ENCODE peak calls at places on chromosomes 1 and 21, in ten cellular contexts. S, Y, N, B, R, A, T, W, H and V are unnamed samples. For H3K27me3, the result is how much of the 10 kb centered on the place peaks cover.

GRCh38 chr21:42850866-42851391 is 28.4 kb downstream of the WDR4 start:
- DNase-seq in S (no peak), Y (no peak), N (peak), B (no peak), R (no peak), A (no peak), T (peak), W (peak), H (no peak), V (no peak)

GRCh38 chr1:221045842-221046831 is 166.9 kb downstream of the HLX start:
- DNase-seq in S (no peak), Y (no peak), N (no peak), B (no peak), R (no peak), A (no peak), T (peak), W (no peak), H (no peak), V (no peak)

GRCh38 chr21:26457817-26458216 is 115.3 kb downstream of the CYYR1 start:
- DNase-seq in S (no peak), Y (no peak), N (peak), B (no peak), R (no peak), A (no peak), T (no peak), W (no peak), H (no peak), V (no peak)

GRCh38 chr1:174465855-174466254 is 18.1 kb downstream of the GPR52 start:
- DNase-seq in S (no peak), Y (no peak), N (no peak), B (no peak), R (no peak), A (no peak), T (no peak), W (no peak), H (no peak), V (no peak)

GRCh38 chr1:159854101-159854692 is 8.3 kb downstream of the VSIG8 start:
- DNase-seq in S (peak), Y (peak), N (peak), B (no peak), R (no peak), A (no peak), T (no peak), W (peak), H (peak), V (peak)

GRCh38 chr21:43785134-43785533 is 4.2 kb upstream of the RRP1 start:
- DNase-seq in S (no peak), Y (no peak), N (no peak), B (no peak), R (no peak), A (no peak), T (no peak), W (no peak), H (no peak), V (no peak)

GRCh38 chr21:45118099-45118498 is 43.7 kb downstream of the ADARB1 start:
- DNase-seq in S (no peak), Y (no peak), N (no peak), B (no peak), R (no peak), A (no peak), T (no peak), W (no peak), H (no peak), V (no peak)

GRCh38 chr1:7636801-7637526 is 134.1 kb upstream of the VAMP3 start:
- DNase-seq in S (no peak), Y (no peak), N (no peak), B (no peak), R (no peak), A (no peak), T (no peak), W (no peak), H (no peak), V (no peak)

GRCh38 chr1:55262822-55263221 is 47.7 kb upstream of the USP24 start:
- DNase-seq in S (no peak), Y (no peak), N (no peak), B (no peak), R (peak), A (no peak), T (no peak), W (peak), H (no peak), V (no peak)

GRCh38 chr1:202189919-202190715 is 3.5 kb upstream of the LGR6 start:
- DNase-seq in S (no peak), Y (no peak), N (no peak), B (peak), R (no peak), A (peak), T (no peak), W (peak), H (no peak), V (no peak)

GRCh38 chr1:232108598-232108997 is 482.0 kb downstream of the DISC1 start:
- DNase-seq in S (no peak), Y (no peak), N (no peak), B (no peak), R (no peak), A (no peak), T (no peak), W (no peak), H (no peak), V (no peak)

GRCh38 chr1:109425902-109426277 is 358 bp downstream of the PSMA5 start:
- DNase-seq in S (peak), Y (no peak), N (peak), B (peak), R (peak), A (peak), T (peak), W (peak), H (no peak), V (peak)

GRCh38 chr1:20068722-20069121 is 1.3 kb upstream of the PLA2G5 start:
- DNase-seq in S (no peak), Y (no peak), N (no peak), B (no peak), R (no peak), A (no peak), T (no peak), W (no peak), H (no peak), V (no peak)

GRCh38 chr1:155322571-155322952 is 1.9 kb downstream of the RUSC1 start:
- DNase-seq in S (no peak), Y (no peak), N (peak), B (no peak), R (no peak), A (no peak), T (no peak), W (no peak), H (no peak), V (peak)

GRCh38 chr1:54969879-54970278 is 10.5 kb upstream of the TMEM61 start:
- DNase-seq in S (no peak), Y (no peak), N (no peak), B (no peak), R (no peak), A (no peak), T (no peak), W (no peak), H (no peak), V (no peak)

GRCh38 chr1:7454052-7454815 is 316.9 kb upstream of the VAMP3 start:
- DNase-seq in S (no peak), Y (no peak), N (peak), B (no peak), R (no peak), A (no peak), T (peak), W (no peak), H (no peak), V (no peak)

GRCh38 chr21:31556662-31557061 is 102.8 kb upstream of the SOD1 start:
- DNase-seq in S (no peak), Y (no peak), N (no peak), B (no peak), R (no peak), A (no peak), T (no peak), W (no peak), H (no peak), V (no peak)

GRCh38 chr1:204258213-204259115 is 44.7 kb upstream of the GOLT1A start:
- DNase-seq in S (no peak), Y (no peak), N (peak), B (peak), R (peak), A (peak), T (peak), W (peak), H (peak), V (no peak)

GRCh38 chr1:180860535-180860934 is 52.2 kb upstream of the KIAA1614 start:
- DNase-seq in S (no peak), Y (no peak), N (no peak), B (no peak), R (no peak), A (no peak), T (no peak), W (no peak), H (no peak), V (no peak)

GRCh38 chr1:45552309-45552708 is 1.7 kb downstream of the AKR1A1 start:
- DNase-seq in S (no peak), Y (no peak), N (peak), B (no peak), R (no peak), A (no peak), T (no peak), W (no peak), H (peak), V (no peak)

GRCh38 chr1:1212780-1213152 is 1.2 kb downstream of the TNFRSF4 start:
- DNase-seq in S (no peak), Y (no peak), N (peak), B (no peak), R (no peak), A (no peak), T (peak), W (no peak), H (no peak), V (no peak)

GRCh38 chr1:117796226-117796625 is 133.2 kb downstream of the GDAP2 start:
- DNase-seq in S (no peak), Y (no peak), N (no peak), B (no peak), R (no peak), A (no peak), T (no peak), W (peak), H (no peak), V (no peak)

GRCh38 chr1:82819234-82819633 is 1018.5 kb downstream of the ADGRL2 start:
- DNase-seq in S (no peak), Y (no peak), N (no peak), B (no peak), R (no peak), A (no peak), T (no peak), W (no peak), H (no peak), V (no peak)

GRCh38 chr1:15245593-15246325 is 1.3 kb upstream of the FHAD1 start:
- DNase-seq in S (no peak), Y (no peak), N (peak), B (no peak), R (no peak), A (no peak), T (peak), W (no peak), H (peak), V (no peak)

GRCh38 chr1:167219194-167219593 is 1.5 kb upstream of the POU2F1 start:
- DNase-seq in S (no peak), Y (no peak), N (no peak), B (no peak), R (no peak), A (no peak), T (no peak), W (no peak), H (no peak), V (no peak)

GRCh38 chr1:30196457-30196856 is 526.9 kb downstream of the MATN1 start:
- DNase-seq in S (no peak), Y (peak), N (no peak), B (no peak), R (no peak), A (no peak), T (no peak), W (no peak), H (no peak), V (no peak)

GRCh38 chr1:214305164-214305751 is 24.3 kb downstream of the SMYD2 start:
- DNase-seq in S (no peak), Y (no peak), N (no peak), B (no peak), R (no peak), A (no peak), T (no peak), W (no peak), H (no peak), V (no peak)

GRCh38 chr1:244322791-244323521 is 128.8 kb downstream of the ADSS2 start:
- DNase-seq in S (peak), Y (no peak), N (peak), B (peak), R (peak), A (no peak), T (peak), W (peak), H (peak), V (no peak)

GRCh38 chr1:16208270-16208987 is 4.0 kb downstream of the ARHGEF19 start:
- DNase-seq in S (no peak), Y (no peak), N (peak), B (no peak), R (no peak), A (no peak), T (no peak), W (peak), H (no peak), V (no peak)

GRCh38 chr1:7107109-7107830 is 322.0 kb downstream of the CAMTA1 start:
- DNase-seq in S (no peak), Y (no peak), N (no peak), B (no peak), R (no peak), A (no peak), T (no peak), W (no peak), H (no peak), V (no peak)

GRCh38 chr1:246769306-246769705 is 45.1 kb downstream of the SCCPDH start:
- DNase-seq in S (no peak), Y (no peak), N (peak), B (no peak), R (no peak), A (no peak), T (no peak), W (no peak), H (peak), V (no peak)

GRCh38 chr1:177306981-177307380 is 136.2 kb downstream of the BRINP2 start:
- DNase-seq in S (no peak), Y (no peak), N (no peak), B (no peak), R (no peak), A (no peak), T (no peak), W (no peak), H (no peak), V (no peak)

GRCh38 chr1:37485902-37486679 is 11.7 kb downstream of the ZC3H12A start:
- DNase-seq in S (no peak), Y (peak), N (peak), B (no peak), R (no peak), A (no peak), T (peak), W (no peak), H (no peak), V (peak)

GRCh38 chr1:2862441-2863148 is 61.1 kb upstream of the TTC34 start:
- DNase-seq in S (no peak), Y (no peak), N (no peak), B (no peak), R (no peak), A (no peak), T (no peak), W (no peak), H (no peak), V (no peak)

GRCh38 chr1:2860476-2861142 is 59.1 kb upstream of the TTC34 start:
- DNase-seq in S (no peak), Y (no peak), N (no peak), B (no peak), R (no peak), A (no peak), T (no peak), W (no peak), H (no peak), V (no peak)

GRCh38 chr1:2861988-2862430 is 60.5 kb upstream of the TTC34 start:
- DNase-seq in S (no peak), Y (no peak), N (no peak), B (no peak), R (no peak), A (no peak), T (no peak), W (no peak), H (no peak), V (no peak)

GRCh38 chr1:2859881-2860430 is 58.5 kb upstream of the TTC34 start:
- DNase-seq in S (no peak), Y (no peak), N (no peak), B (no peak), R (no peak), A (no peak), T (no peak), W (no peak), H (no peak), V (no peak)

GRCh38 chr1:2861143-2861987 is 59.9 kb upstream of the TTC34 start:
- DNase-seq in S (no peak), Y (no peak), N (no peak), B (no peak), R (no peak), A (no peak), T (no peak), W (no peak), H (no peak), V (no peak)
- H3K27me3 ChIP-seq in S (under half), Y (half or more), N (under half), B (under half), R (under half), A (under half), T (under half), W (under half), H (under half), V (under half)

DNA sequence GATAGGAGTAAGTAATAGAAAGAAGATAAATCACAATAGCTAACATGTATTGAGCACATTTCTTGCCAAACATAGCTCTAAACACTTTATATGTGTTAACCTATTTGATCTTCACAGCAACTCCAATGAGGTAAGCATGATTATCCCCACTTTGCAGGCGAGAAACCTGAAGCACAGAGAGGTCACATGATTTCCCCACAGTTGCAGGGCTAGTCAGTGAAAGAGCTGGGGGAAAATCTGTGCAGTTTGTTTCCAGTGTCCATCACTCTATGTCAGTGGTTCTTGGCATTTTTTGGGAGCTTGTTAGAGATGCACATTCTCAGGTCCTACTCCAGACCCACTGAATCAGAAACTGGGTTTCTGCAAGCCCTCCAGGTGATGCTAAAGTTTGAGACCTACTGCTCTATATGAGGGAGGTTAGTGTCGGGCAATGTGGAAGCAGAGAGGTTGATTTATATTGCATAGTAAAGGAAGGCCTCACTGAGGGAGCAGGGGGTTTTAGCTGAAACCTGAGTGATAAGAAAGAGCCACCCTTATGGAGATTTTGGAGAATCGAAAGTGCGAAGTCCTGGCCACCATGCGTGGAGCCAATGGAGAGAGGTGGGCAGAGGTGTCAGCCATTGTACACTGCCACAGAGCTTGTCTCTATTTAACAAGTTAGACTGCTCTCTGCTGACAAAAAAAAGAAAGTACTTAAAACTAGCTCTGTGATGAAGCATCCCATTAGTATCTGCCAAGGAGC is 20.9 kb downstream of the MCOLN3 start:
- DNase-seq in S (no peak), Y (no peak), N (peak), B (no peak), R (no peak), A (no peak), T (no peak), W (no peak), H (no peak), V (no peak)
- TF ChIP-seq CTCF in S (no peak), Y (no peak), N (no peak), B (no peak), R (no peak), A (no peak), T (no peak), W (no peak), H (peak), V (no peak)

DNA sequence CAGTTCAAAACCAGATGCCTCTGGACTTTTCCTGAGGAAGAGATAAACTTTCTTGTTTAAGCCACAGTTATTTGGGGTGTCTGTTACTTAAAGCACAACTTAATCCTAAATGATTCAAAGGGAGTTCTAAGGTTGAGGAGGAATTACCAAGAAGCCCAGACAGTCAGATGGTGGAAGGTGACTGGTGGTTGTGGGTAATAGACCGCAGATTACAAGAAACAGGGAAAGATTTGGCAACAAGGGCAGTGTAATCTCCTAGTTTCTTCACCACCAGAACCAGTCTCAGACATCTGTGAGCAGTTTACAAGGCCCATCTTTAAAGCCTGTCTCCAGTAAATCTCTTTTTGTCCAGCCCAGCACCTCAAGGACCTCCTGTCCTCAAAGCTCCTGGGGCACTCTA is 130.1 kb upstream of the CTTNBP2NL start:
- DNase-seq in S (no peak), Y (no peak), N (no peak), B (no peak), R (no peak), A (no peak), T (no peak), W (no peak), H (no peak), V (no peak)
- H3K27me3 ChIP-seq in S (under half), Y (under half), N (under half), B (under half), R (under half), A (under half), T (under half), W (under half), H (under half), V (under half)

DNA sequence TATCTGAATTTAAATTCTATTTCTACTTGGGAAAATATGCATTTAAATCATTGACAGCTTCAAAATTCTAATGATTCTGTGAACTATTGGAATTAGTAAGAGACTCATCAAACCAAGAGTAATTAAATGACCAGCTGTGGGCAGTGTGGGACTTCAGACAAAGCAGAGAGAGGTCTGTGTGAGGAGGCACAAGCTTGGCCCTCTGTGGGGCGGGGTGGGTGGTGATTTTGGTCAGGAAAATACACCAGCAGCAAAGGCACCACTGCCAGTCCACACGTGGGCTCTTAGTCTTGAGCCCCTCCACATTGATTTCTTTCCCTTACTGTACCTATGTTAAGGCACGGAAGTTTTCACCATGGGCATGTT is 39.2 kb upstream of the RAB4A start:
- DNase-seq in S (no peak), Y (no peak), N (no peak), B (no peak), R (no peak), A (no peak), T (no peak), W (no peak), H (no peak), V (no peak)
- TF ChIP-seq CTCF in S (no peak), Y (no peak), N (no peak), B (peak), R (no peak), A (no peak), T (no peak), W (peak), H (no peak), V (no peak)

GRCh38 chr1:3234956-3235355 is 166.0 kb downstream of the PRDM16 start:
- DNase-seq in S (no peak), Y (no peak), N (no peak), B (no peak), R (no peak), A (no peak), T (no peak), W (no peak), H (no peak), V (no peak)
- H3K27me3 ChIP-seq in S (under half), Y (half or more), N (under half), B (under half), R (under half), A (under half), T (under half), W (under half), H (under half), V (under half)